ENCODE peak calls at places on chromosomes 4 and X, in four cellular contexts. One of them, this sample, is unnamed.

GRCh38 chr4:72887152-72887551 is 182.4 kb downstream of the COX18 start:
- DNase-seq in T-helper 1 cell: no peak
- DNase-seq in hypothalamus: no peak
- DNase-seq in testis: no peak
- DNase-seq in this sample: no peak

GRCh38 chr4:128379860-128380259 is 92.2 kb upstream of the PGRMC2 start:
- DNase-seq in T-helper 1 cell: no peak
- DNase-seq in testis: peak; percentile 52
- DNase-seq in hypothalamus: no peak
- DNase-seq in this sample: no peak

GRCh38 chrX:42237956-42238355 is 314.6 kb upstream of the CASK start:
- DNase-seq in testis: no peak
- DNase-seq in hypothalamus: no peak
- DNase-seq in T-helper 1 cell: no peak
- DNase-seq in this sample: no peak

GRCh38 chr4:108839333-108839732 is 76.5 kb upstream of the ETNPPL start:
- DNase-seq in T-helper 1 cell: no peak
- DNase-seq in hypothalamus: no peak
- DNase-seq in testis: no peak
- DNase-seq in this sample: no peak

GRCh38 chrX:22952011-22952410 is 47.7 kb upstream of the DDX53 start:
- DNase-seq in hypothalamus: no peak
- DNase-seq in testis: peak; percentile 31
- DNase-seq in T-helper 1 cell: no peak
- DNase-seq in this sample: no peak

GRCh38 chr4:79831119-79831528 is 241.9 kb downstream of the ANTXR2 start:
- DNase-seq in testis: no peak
- DNase-seq in T-helper 1 cell: no peak
- DNase-seq in hypothalamus: no peak
- DNase-seq in this sample: no peak

GRCh38 chrX:108001218-108001814 is 19.1 kb upstream of the TEX13B start:
- DNase-seq in testis: no peak
- DNase-seq in hypothalamus: no peak
- DNase-seq in T-helper 1 cell: no peak
- DNase-seq in this sample: peak; percentile 46

GRCh38 chrX:133709486-133709885 is 275.9 kb downstream of the GPC3 start:
- DNase-seq in testis: no peak
- DNase-seq in T-helper 1 cell: no peak
- DNase-seq in hypothalamus: no peak
- DNase-seq in this sample: no peak

GRCh38 chr4:101678180-101678579 is 112.3 kb upstream of the BANK1 start:
- DNase-seq in hypothalamus: no peak
- DNase-seq in T-helper 1 cell: no peak
- DNase-seq in testis: no peak
- DNase-seq in this sample: no peak

GRCh38 chr4:149063007-149063406 is 620.8 kb upstream of the NR3C2 start:
- DNase-seq in T-helper 1 cell: no peak
- DNase-seq in hypothalamus: no peak
- DNase-seq in testis: no peak
- DNase-seq in this sample: no peak

This sample was measured in stimulated activated naive CD4-positive, alpha-beta T cell.